ENCODE peak calls at places on chromosome 9, in six cellular contexts. C is HepG2, H is neural progenitor cell, F is spleen, M is pancreas, K is PC-3. I is an unnamed sample.
A peak's percentile ranks its signal among the peaks of the same experiment; 100 is the strongest.

GRCh38 chr9:123003467-123003866 is 30.0 kb upstream of the GPR21 start:
- DNase-seq in C (no peak), H (no peak), F (no peak), M (no peak), K (no peak), I (no peak)

GRCh38 chr9:34956648-34957047 is 1.4 kb upstream of the PHF24 start:
- DNase-seq in C (no peak), H (no peak), F (no peak), M (no peak), K (no peak), I (no peak)

GRCh38 chr9:105901514-105902109 is 207.3 kb downstream of the TMEM38B start:
- DNase-seq in C (peak; percentile 25), H (peak; percentile 83), F (no peak), M (no peak), K (peak; percentile 67), I (no peak)

GRCh38 chr9:18237776-18238175 is 236.2 kb upstream of the ADAMTSL1 start:
- DNase-seq in C (no peak), H (no peak), F (no peak), M (no peak), K (no peak), I (no peak)

GRCh38 chr9:107999890-108000289 is 510.3 kb upstream of the KLF4 start:
- DNase-seq in C (no peak), H (no peak), F (no peak), M (no peak), K (peak; percentile 40), I (no peak)

GRCh38 chr9:102911185-102911584 is 83.9 kb upstream of the CYLC2 start:
- DNase-seq in C (no peak), H (no peak), F (no peak), M (no peak), K (no peak), I (no peak)

GRCh38 chr9:123435471-123435870 is 79.5 kb downstream of the CRB2 start:
- DNase-seq in C (peak; percentile 66), H (no peak), F (no peak), M (no peak), K (no peak), I (no peak)

GRCh38 chr9:250625-251024 is 36.0 kb downstream of the DOCK8 start:
- DNase-seq in C (no peak), H (no peak), F (no peak), M (no peak), K (no peak), I (no peak)

GRCh38 chr9:35675732-35676392 is 2.1 kb downstream of the CA9 start:
- DNase-seq in C (no peak), H (peak; percentile 96), F (peak; percentile 82), M (peak; percentile 78), K (no peak), I (no peak)

GRCh38 chr9:4126996-4127395 is 172.9 kb downstream of the GLIS3 start:
- DNase-seq in C (no peak), H (no peak), F (no peak), M (no peak), K (no peak), I (no peak)

GRCh38 chr9:78609471-78609870 is 312.5 kb downstream of the PSAT1 start:
- DNase-seq in C (no peak), H (no peak), F (no peak), M (no peak), K (no peak), I (no peak)

GRCh38 chr9:37102476-37102875 is 17.9 kb upstream of the ZCCHC7 start:
- DNase-seq in C (no peak), H (no peak), F (no peak), M (no peak), K (peak; percentile 3), I (no peak)

GRCh38 chr9:89854715-89855475 is 250.1 kb downstream of the GADD45G start:
- DNase-seq in C (no peak), H (no peak), F (peak; percentile 16), M (no peak), K (no peak), I (no peak)

GRCh38 chr9:121326130-121326838 is 43.8 kb downstream of the STOM start:
- DNase-seq in C (no peak), H (peak; percentile 33), F (peak; percentile 88), M (peak; percentile 69), K (peak; percentile 36), I (no peak)

GRCh38 chr9:93302586-93303257 is 118.8 kb downstream of the WNK2 start:
- DNase-seq in C (peak; percentile 73), H (peak; percentile 75), F (peak; percentile 87), M (peak; percentile 76), K (peak; percentile 64), I (no peak)

GRCh38 chr9:94112716-94113465 is 28.6 kb downstream of the PTPDC1 start:
- DNase-seq in C (no peak), H (no peak), F (no peak), M (no peak), K (no peak), I (no peak)

GRCh38 chr9:137499858-137500661 is 40.9 kb upstream of the NSMF start:
- DNase-seq in C (no peak), H (no peak), F (peak; percentile 60), M (peak; percentile 66), K (no peak), I (no peak)

GRCh38 chr9:116417464-116417863 is 263.9 kb downstream of the PAPPA start:
- DNase-seq in C (no peak), H (no peak), F (no peak), M (no peak), K (no peak), I (no peak)

GRCh38 chr9:137875846-137876245 is 1.7 kb upstream of the CACNA1B start:
- DNase-seq in C (no peak), H (no peak), F (no peak), M (no peak), K (no peak), I (no peak)

GRCh38 chr9:128703616-128704355 is 1.5 kb downstream of the PKN3 start:
- DNase-seq in C (no peak), H (no peak), F (peak; percentile 76), M (peak; percentile 60), K (no peak), I (no peak)

GRCh38 chr9:111957856-111958631 is 61.4 kb downstream of the UGCG start:
- DNase-seq in C (no peak), H (no peak), F (no peak), M (no peak), K (peak; percentile 88), I (peak; percentile 66)

GRCh38 chr9:113541019-113541900 is 77.7 kb downstream of the RGS3 start:
- DNase-seq in C (peak; percentile 37), H (peak; percentile 87), F (peak; percentile 64), M (no peak), K (peak; percentile 24), I (peak; percentile 46)

GRCh38 chr9:127162046-127162445 is 39.6 kb upstream of the ANGPTL2 start:
- DNase-seq in C (no peak), H (no peak), F (no peak), M (no peak), K (peak; percentile 2), I (no peak)

GRCh38 chr9:98372077-98372812 is 116.8 kb upstream of the TBC1D2 start:
- DNase-seq in C (no peak), H (no peak), F (no peak), M (no peak), K (no peak), I (peak; percentile 26)

GRCh38 chr9:96382175-96382574 is 1.3 kb downstream of the SLC35D2 start:
- DNase-seq in C (peak; percentile 20), H (no peak), F (no peak), M (no peak), K (no peak), I (no peak)

GRCh38 chr9:76530458-76531100 is 71.6 kb downstream of the GCNT1 start:
- DNase-seq in C (no peak), H (no peak), F (no peak), M (no peak), K (no peak), I (no peak)

GRCh38 chr9:4269872-4270271 is 30.0 kb downstream of the GLIS3 start:
- DNase-seq in C (no peak), H (no peak), F (no peak), M (no peak), K (no peak), I (no peak)

GRCh38 chr9:96418920-96419690 is 935 bp upstream of the ZNF367 start:
- DNase-seq in C (peak; percentile 73), H (peak; percentile 85), F (peak; percentile 95), M (peak; percentile 81), K (peak; percentile 67), I (no peak)

GRCh38 chr9:107218834-107219485 is 64.1 kb upstream of the RAD23B start:
- DNase-seq in C (no peak), H (no peak), F (no peak), M (no peak), K (no peak), I (no peak)

GRCh38 chr9:18129809-18130334 is 344.1 kb upstream of the ADAMTSL1 start:
- DNase-seq in C (no peak), H (no peak), F (no peak), M (no peak), K (no peak), I (no peak)

GRCh38 chr9:85536076-85536475 is 205.7 kb downstream of the AGTPBP1 start:
- DNase-seq in C (no peak), H (no peak), F (no peak), M (no peak), K (peak; percentile 39), I (no peak)

GRCh38 chr9:133477992-133478850 is 678 bp downstream of the SLC2A6 start:
- DNase-seq in C (peak; percentile 52), H (peak; percentile 65), F (peak; percentile 89), M (peak; percentile 73), K (peak; percentile 8), I (no peak)
- H3K4me3 ChIP-seq in C (peak overlapping the region; percentile 69), H (peak overlapping the region; percentile 51), F (peak overlapping the region; percentile 59), M (peak overlapping the region; percentile 58), K (peak overlapping the region; percentile 75), I (peak overlapping the region; percentile 53)

DNA sequence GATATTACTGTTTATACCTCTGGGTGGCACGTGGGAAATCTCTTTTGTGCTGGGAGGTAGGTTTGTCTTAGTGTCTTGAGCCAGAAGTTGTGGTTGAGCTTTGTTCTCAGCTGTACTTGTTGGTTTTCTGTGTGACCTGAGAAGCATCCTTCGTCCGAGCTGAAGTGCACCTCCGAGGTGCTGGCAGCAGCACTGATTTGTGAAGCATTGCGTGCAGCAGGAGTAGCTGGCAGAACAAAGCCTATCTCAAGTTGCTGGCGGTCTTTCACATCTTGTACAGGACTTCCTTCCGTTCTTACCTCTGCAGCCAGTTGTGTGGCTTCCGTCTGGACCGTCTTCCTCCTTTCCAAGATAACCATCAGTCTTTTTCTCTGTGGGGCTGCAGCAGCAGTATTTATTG is 4.3 kb downstream of the PRRC2B start:
- DNase-seq in C (no peak), H (no peak), F (peak; percentile 84), M (no peak), K (peak; percentile 27), I (no peak)
- H3K4me1 ChIP-seq in C (peaks cover 71% of the 10 kb centered on the region), H (peaks cover 68% of the 10 kb centered on the region), F (peaks cover 91% of the 10 kb centered on the region), M (peaks cover 34% of the 10 kb centered on the region), K (peaks cover 36% of the 10 kb centered on the region), I (peaks cover 54% of the 10 kb centered on the region)

DNA sequence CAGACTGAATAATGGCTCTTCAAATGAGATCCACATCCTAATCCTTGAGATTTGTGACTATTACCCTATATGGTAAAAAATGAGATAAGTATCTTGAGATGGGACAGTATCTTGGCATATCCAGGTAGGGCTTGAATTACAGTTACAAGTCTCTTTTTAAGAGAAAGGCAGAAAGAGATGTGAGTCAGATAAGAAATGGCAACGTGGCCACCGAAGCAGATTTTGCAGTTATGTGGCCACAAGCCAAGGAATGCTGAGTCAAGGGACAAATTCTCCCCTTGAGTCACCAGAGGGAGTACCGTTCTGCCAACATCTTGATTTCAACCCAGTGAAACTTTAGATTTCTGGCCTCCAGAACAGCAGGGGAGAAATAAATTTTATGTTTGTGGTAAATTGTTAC is 1983.0 kb upstream of the C9orf72 start:
- DNase-seq in C (no peak), H (no peak), F (no peak), M (no peak), K (peak; percentile 91), I (no peak)
- H3K27ac ChIP-seq in C (no peak overlapping the region), H (no peak overlapping the region), F (no peak overlapping the region), M (no peak overlapping the region), K (peak overlapping the region; percentile 8), I (peak overlapping the region; percentile 29)

GRCh38 chr9:69308217-69308931 is 16.6 kb upstream of the ENTREP1 start:
- DNase-seq in C (no peak), H (no peak), F (no peak), M (no peak), K (no peak), I (no peak)
- H3K4me3 ChIP-seq in C (no peak overlapping the region), H (no peak overlapping the region), F (no peak overlapping the region), M (no peak overlapping the region), K (no peak overlapping the region), I (no peak overlapping the region)

I was measured in RWPE2.